ENCODE peak calls at places on chromosome 13, in nine cellular contexts. W is BJ, Y is HFF-Myc, A is fibroblast of pulmonary artery, L is heart left ventricle, C is MCF 10A, I is esophagus squamous epithelium, F is GM13977, X is dorsolateral prefrontal cortex. H is an unnamed sample.

GRCh38 chr13:112248909-112249592 is 127.1 kb upstream of the SPACA7 start:
- DNase-seq in L (no peak), F (peak), A (no peak), W (no peak), C (no peak), I (no peak), Y (no peak), X (no peak), H (no peak)

GRCh38 chr13:99656843-99657506 is 155.7 kb downstream of the TM9SF2 start:
- DNase-seq in F (no peak), Y (no peak), L (no peak), W (no peak), A (no peak), I (no peak), X (no peak), C (no peak), H (no peak)

GRCh38 chr13:47033216-47033615 is 136.4 kb upstream of the HTR2A start:
- DNase-seq in C (peak), Y (no peak), F (no peak), A (peak), I (no peak), L (no peak), X (no peak), W (no peak), H (no peak)

GRCh38 chr13:97387487-97388353 is 46.2 kb upstream of the RAP2A start:
- DNase-seq in F (no peak), X (no peak), A (no peak), I (no peak), W (no peak), L (no peak), Y (no peak), C (no peak), H (no peak)

GRCh38 chr13:22092791-22093545 is 422.1 kb downstream of the FGF9 start:
- DNase-seq in W (peak), L (no peak), I (no peak), F (no peak), A (no peak), C (no peak), X (no peak), Y (no peak), H (no peak)

GRCh38 chr13:91078093-91078679 is 269.3 kb upstream of the MIR17HG start:
- DNase-seq in L (no peak), A (peak), I (no peak), C (peak), F (peak), Y (no peak), X (no peak), W (no peak), H (peak)

GRCh38 chr13:43830481-43830873 is 43.7 kb upstream of the ENOX1 start:
- DNase-seq in F (no peak), C (peak), A (peak), X (no peak), Y (no peak), I (no peak), L (no peak), W (peak), H (no peak)

GRCh38 chr13:112516218-112516617 is 71.7 kb downstream of the TUBGCP3 start:
- DNase-seq in F (no peak), L (no peak), I (no peak), X (no peak), C (no peak), W (no peak), A (no peak), Y (no peak), H (no peak)

GRCh38 chr13:109818136-109818535 is 31.8 kb upstream of the IRS2 start:
- DNase-seq in W (no peak), L (no peak), X (no peak), F (no peak), Y (no peak), A (no peak), C (no peak), I (no peak), H (no peak)

GRCh38 chr13:79869326-79869725 is 388.4 kb downstream of the NDFIP2 start:
- DNase-seq in I (no peak), X (no peak), C (no peak), F (no peak), Y (no peak), L (no peak), A (peak), W (no peak), H (no peak)

GRCh38 chr13:93861818-93862217 is 617.7 kb downstream of the DCT start:
- DNase-seq in X (no peak), F (no peak), Y (no peak), C (peak), L (no peak), I (no peak), W (no peak), A (peak), H (no peak)

GRCh38 chr13:39942901-39943273 is 287.4 kb downstream of the COG6 start:
- DNase-seq in W (no peak), X (peak), I (no peak), C (peak), Y (no peak), L (no peak), A (peak), F (peak), H (peak)

GRCh38 chr13:23020246-23020843 is 160.4 kb upstream of the SGCG start:
- DNase-seq in I (no peak), L (no peak), X (peak), A (peak), W (peak), F (peak), C (peak), Y (peak), H (peak)

GRCh38 chr13:45473627-45474026 is 8.9 kb downstream of the COG3 start:
- DNase-seq in F (peak), X (no peak), A (no peak), C (no peak), L (no peak), I (no peak), Y (no peak), W (no peak), H (no peak)

GRCh38 chr13:106274551-106275208 is 260.8 kb downstream of the EFNB2 start:
- DNase-seq in C (no peak), Y (no peak), A (no peak), X (no peak), W (no peak), L (no peak), I (no peak), F (no peak), H (no peak)

GRCh38 chr13:110942248-110942981 is 27.5 kb upstream of the ANKRD10 start:
- DNase-seq in C (peak), A (peak), X (no peak), W (no peak), F (no peak), I (no peak), Y (no peak), L (no peak), H (no peak)

GRCh38 chr13:70043685-70044084 is 63.9 kb upstream of the ATXN8OS start:
- DNase-seq in I (no peak), W (no peak), X (no peak), F (peak), Y (no peak), A (peak), C (peak), L (no peak), H (peak)

GRCh38 chr13:112751617-112752016 is 61.8 kb downstream of the ATP11A start:
- DNase-seq in L (no peak), X (no peak), W (no peak), F (no peak), A (no peak), I (no peak), Y (no peak), C (no peak), H (no peak)

GRCh38 chr13:51330741-51331140 is 8.8 kb upstream of the SERPINE3 start:
- DNase-seq in Y (no peak), I (no peak), L (no peak), W (no peak), C (peak), F (peak), A (peak), X (peak), H (peak)

GRCh38 chr13:99998261-99998660 is 16.7 kb downstream of the ZIC2 start:
- DNase-seq in X (no peak), I (no peak), F (no peak), A (no peak), C (no peak), L (no peak), Y (no peak), W (no peak), H (no peak)

GRCh38 chr13:109610517-109610916 is 175.9 kb downstream of the IRS2 start:
- DNase-seq in C (peak), F (no peak), A (peak), W (no peak), L (peak), X (no peak), I (no peak), Y (no peak), H (no peak)

GRCh38 chr13:60226507-60226906 is 62.8 kb upstream of the DIAPH3 start:
- DNase-seq in I (no peak), W (no peak), Y (no peak), X (no peak), F (no peak), C (peak), A (peak), L (no peak), H (no peak)

GRCh38 chr13:100528820-100529219 is 59.8 kb downstream of the GGACT start:
- DNase-seq in Y (no peak), F (no peak), I (no peak), A (no peak), L (no peak), X (no peak), W (no peak), C (no peak), H (no peak)

GRCh38 chr13:109840201-109840892 is 54.0 kb upstream of the IRS2 start:
- DNase-seq in L (no peak), Y (peak), A (peak), W (peak), I (no peak), C (peak), X (no peak), F (no peak), H (no peak)

GRCh38 chr13:87403748-87404432 is 267.3 kb upstream of the SLITRK5 start:
- DNase-seq in W (no peak), C (no peak), A (no peak), F (no peak), X (no peak), I (no peak), L (no peak), Y (no peak), H (no peak)

GRCh38 chr13:108615241-108615640 is 14.2 kb upstream of the MYO16 start:
- DNase-seq in L (no peak), A (no peak), C (no peak), Y (no peak), F (no peak), W (no peak), X (no peak), I (no peak), H (no peak)

GRCh38 chr13:95480131-95480545 is 72.4 kb upstream of the CLDN10 start:
- DNase-seq in L (no peak), A (peak), C (peak), I (no peak), F (no peak), Y (no peak), X (peak), W (no peak), H (no peak)

GRCh38 chr13:42991892-42992584 is at the start of gene EPSTI1:
- DNase-seq in W (no peak), L (peak), F (peak), I (no peak), X (peak), A (peak), C (no peak), Y (no peak), H (peak)

GRCh38 chr13:36509369-36509768 is 77.1 kb downstream of the CCNA1 start:
- DNase-seq in Y (no peak), W (no peak), C (no peak), X (no peak), I (no peak), L (no peak), F (no peak), A (no peak), H (no peak)
- TF ChIP-seq CTCF in Y (no peak), W (no peak), C (no peak), X (no peak), I (no peak), L (no peak), F (no peak), A (peak), H (no peak)

DNA sequence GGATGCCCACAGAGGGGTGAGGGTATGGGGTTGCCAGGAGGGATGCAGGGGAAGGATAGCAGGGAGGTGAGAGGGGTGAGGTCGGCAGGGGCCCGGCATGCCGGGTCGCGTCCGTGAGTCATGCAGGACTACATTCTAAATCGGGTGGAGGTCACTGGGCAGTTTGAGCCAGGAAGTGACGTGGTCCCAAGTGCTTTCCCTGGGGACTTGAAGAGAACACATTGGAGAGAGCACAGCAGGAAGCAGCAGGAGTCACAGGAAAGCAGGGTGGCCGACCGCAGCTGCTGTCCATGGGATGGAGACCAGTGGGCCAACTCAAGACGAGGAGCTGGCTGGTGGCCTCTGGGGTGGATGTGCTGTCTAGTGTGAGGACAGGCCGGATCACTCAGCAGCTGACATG is 92.0 kb upstream of the WASF3 start:
- DNase-seq in F (no peak), L (peak), W (no peak), A (no peak), C (no peak), Y (no peak), X (no peak), I (no peak), H (no peak)
- TF ChIP-seq CTCF in F (no peak), L (no peak), W (no peak), A (no peak), C (no peak), Y (no peak), X (no peak), I (no peak), H (no peak)

GRCh38 chr13:50168803-50169202 is 153.6 kb downstream of the KCNRG start:
- DNase-seq in L (no peak), I (no peak), F (no peak), C (no peak), A (no peak), X (no peak), W (no peak), Y (no peak), H (no peak)

GRCh38 chr13:50171585-50172282 is 156.5 kb downstream of the KCNRG start:
- DNase-seq in Y (no peak), F (no peak), W (no peak), L (no peak), I (no peak), A (no peak), X (no peak), C (no peak), H (no peak)

GRCh38 chr13:50167967-50168366 is 152.7 kb downstream of the KCNRG start:
- DNase-seq in L (no peak), X (no peak), C (no peak), Y (no peak), A (no peak), F (no peak), W (no peak), I (no peak), H (no peak)

GRCh38 chr13:50167224-50167947 is 152.1 kb downstream of the KCNRG start:
- DNase-seq in F (peak), W (no peak), L (no peak), I (no peak), A (no peak), Y (no peak), X (no peak), C (no peak), H (peak)

GRCh38 chr13:50170447-50171037 is 155.3 kb downstream of the KCNRG start:
- DNase-seq in X (no peak), I (no peak), C (peak), L (no peak), Y (no peak), F (no peak), W (no peak), A (peak), H (no peak)
- TF ChIP-seq CTCF in X (no peak), I (no peak), C (peak), L (peak), Y (no peak), F (no peak), W (peak), A (peak), H (no peak)

DNA sequence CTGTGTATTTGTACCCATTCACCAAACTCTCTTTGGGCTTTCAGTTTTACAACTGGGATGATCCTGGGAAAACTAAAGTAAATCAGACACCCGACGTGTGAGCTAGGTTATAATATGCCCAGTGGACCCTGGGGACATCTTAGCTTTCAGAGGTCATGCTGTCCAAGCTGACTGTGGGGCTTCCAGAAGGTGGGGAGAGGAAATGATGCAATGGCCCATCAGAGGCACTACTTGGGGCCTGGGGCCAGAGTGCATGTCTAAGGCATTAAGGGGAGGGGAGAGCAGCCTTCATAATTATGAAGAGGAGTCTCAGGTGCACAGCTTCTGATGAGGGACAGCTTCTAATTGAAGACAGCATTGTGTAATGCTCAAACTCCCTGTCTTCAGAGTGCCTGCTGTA is 30.9 kb downstream of the ALOX5AP start:
- DNase-seq in F (no peak), L (no peak), W (no peak), C (no peak), X (no peak), Y (no peak), I (no peak), A (no peak), H (no peak)
- TF ChIP-seq CTCF in F (no peak), L (no peak), W (no peak), C (no peak), X (no peak), Y (no peak), I (no peak), A (no peak), H (no peak)

DNA sequence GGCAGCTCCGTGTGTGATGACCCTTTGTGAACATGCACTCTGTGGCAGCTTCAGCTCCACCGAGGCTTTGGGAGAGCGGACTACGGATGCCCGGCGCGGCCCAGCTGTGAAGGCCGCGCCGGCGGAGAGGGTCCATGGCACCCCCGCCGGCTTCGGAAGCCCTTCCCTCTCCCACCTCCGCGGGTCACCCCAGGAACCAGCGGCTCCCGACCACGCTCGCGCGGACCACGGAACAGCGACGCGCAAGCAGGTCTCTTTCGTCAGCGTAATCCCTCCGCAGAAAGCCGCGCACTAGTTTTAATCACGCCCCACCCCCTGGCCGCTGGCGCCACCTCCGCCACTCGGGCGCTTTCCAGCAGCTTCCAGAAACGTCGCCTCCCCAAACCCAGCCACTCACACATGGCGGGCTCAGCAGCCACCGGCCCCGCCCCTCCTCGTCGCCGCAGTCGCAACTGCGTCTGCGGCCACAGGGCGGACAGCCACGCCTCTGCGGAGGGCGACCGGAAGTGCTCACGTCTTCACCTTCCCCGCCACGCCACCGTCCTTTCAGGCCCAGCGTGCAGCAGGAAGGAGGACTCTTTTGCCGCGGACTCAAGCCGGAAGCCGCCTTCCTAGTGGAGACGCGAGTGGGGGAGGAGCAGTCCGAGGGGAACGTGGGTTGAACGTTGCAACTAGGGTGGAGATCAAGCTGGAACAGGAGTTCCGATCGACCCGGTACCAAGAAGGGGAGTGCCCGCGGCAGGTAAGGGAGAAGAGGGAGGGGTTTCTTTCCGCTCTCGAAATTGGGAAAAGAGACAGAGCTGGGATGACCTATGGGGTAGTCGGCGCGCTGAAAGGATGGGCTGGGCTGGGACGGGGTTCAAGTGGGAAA is at the start of gene USPL1:
- DNase-seq in Y (peak), L (peak), W (peak), I (peak), C (peak), F (peak), X (peak), A (peak), H (peak)
- TF ChIP-seq CTCF in Y (no peak), L (peak), W (peak), I (peak), C (no peak), F (no peak), X (peak), A (no peak), H (no peak)

GRCh38 chr13:52652170-52652979 is at the start of gene SUGT1:
- DNase-seq in X (peak), Y (peak), A (peak), L (peak), W (peak), I (peak), C (peak), F (peak), H (peak)
- TF ChIP-seq CTCF in X (peak), Y (peak), A (peak), L (peak), W (peak), I (peak), C (peak), F (peak), H (peak)

GRCh38 chr13:74219571-74219970 is 85.4 kb upstream of the KLF12 start:
- DNase-seq in X (no peak), C (no peak), Y (no peak), L (no peak), W (no peak), A (no peak), F (no peak), I (no peak), H (no peak)
- TF ChIP-seq CTCF in X (no peak), C (no peak), Y (no peak), L (no peak), W (no peak), A (no peak), F (no peak), I (no peak), H (no peak)

GRCh38 chr13:41058229-41059070 is 2.9 kb upstream of the WBP4 start:
- DNase-seq in W (no peak), L (no peak), I (no peak), C (no peak), A (no peak), X (no peak), F (no peak), Y (no peak), H (no peak)

GRCh38 chr13:41059466-41059865 is 1.8 kb upstream of the WBP4 start:
- DNase-seq in Y (no peak), A (no peak), C (peak), I (no peak), L (no peak), X (no peak), W (no peak), F (no peak), H (no peak)

GRCh38 chr13:41061075-41061913 is at the start of gene WBP4:
- DNase-seq in F (peak), Y (peak), W (peak), I (peak), X (peak), C (peak), L (peak), A (peak), H (peak)

GRCh38 chr13:41060723-41061074 is 610 bp upstream of the WBP4 start:
- DNase-seq in A (no peak), C (peak), I (peak), X (peak), F (peak), W (no peak), Y (no peak), L (peak), H (peak)

GRCh38 chr13:41059896-41060722 is 1.2 kb upstream of the WBP4 start:
- DNase-seq in I (peak), Y (peak), W (peak), X (peak), L (peak), F (peak), A (peak), C (peak), H (peak)
- TF ChIP-seq CTCF in I (no peak), Y (peak), W (peak), X (peak), L (peak), F (peak), A (peak), C (no peak), H (peak)